ENCODE peak calls at places on chromosomes 13 and 19, in six cellular contexts. Y, T, K, W, M and J are unnamed samples.
A peak's percentile ranks its signal among the peaks of the same experiment; 100 is the strongest.

GRCh38 chr13:24505256-24505655 is 7.3 kb downstream of the PARP4 start:
- DNase-seq in Y (no peak), T (no peak), K (no peak), W (peak; percentile 36), M (no peak), J (no peak)

GRCh38 chr13:24127116-24127631 is 33.3 kb upstream of the SPATA13 start:
- DNase-seq in Y (peak; percentile 62), T (no peak), K (no peak), W (peak; percentile 16), M (peak; percentile 42), J (no peak)

GRCh38 chr19:35388277-35389054 is 17.6 kb downstream of the GPR42 start:
- DNase-seq in Y (no peak), T (no peak), K (no peak), W (no peak), M (no peak), J (no peak)

GRCh38 chr19:15643387-15643786 is 2.7 kb downstream of the CYP4F3 start:
- DNase-seq in Y (no peak), T (no peak), K (no peak), W (no peak), M (no peak), J (no peak)

GRCh38 chr13:99605417-99606321 is 104.4 kb downstream of the TM9SF2 start:
- DNase-seq in Y (no peak), T (peak; percentile 70), K (peak; percentile 36), W (peak; percentile 14), M (peak; percentile 61), J (peak; percentile 23)

GRCh38 chr19:31819837-31820236 is 470.6 kb upstream of the TSHZ3 start:
- DNase-seq in Y (no peak), T (no peak), K (no peak), W (no peak), M (no peak), J (no peak)

GRCh38 chr19:5832049-5832448 is 7.5 kb downstream of the FUT6 start:
- DNase-seq in Y (no peak), T (no peak), K (no peak), W (no peak), M (no peak), J (no peak)

GRCh38 chr19:8304841-8305621 is 3.1 kb downstream of the CD320 start:
- DNase-seq in Y (no peak), T (peak; percentile 86), K (peak; percentile 7), W (no peak), M (no peak), J (no peak)

GRCh38 chr19:45215391-45216191 is 29.6 kb downstream of the EXOC3L2 start:
- DNase-seq in Y (no peak), T (peak; percentile 47), K (no peak), W (no peak), M (no peak), J (no peak)

GRCh38 chr13:39217471-39217870 is 179.2 kb downstream of the NHLRC3 start:
- DNase-seq in Y (no peak), T (no peak), K (no peak), W (no peak), M (no peak), J (no peak)

GRCh38 chr19:16834747-16835146 is 5.5 kb downstream of the SIN3B start:
- DNase-seq in Y (no peak), T (no peak), K (no peak), W (peak; percentile 67), M (no peak), J (no peak)

GRCh38 chr19:40089462-40089861 is 1.3 kb downstream of the ZNF780A start:
- DNase-seq in Y (no peak), T (no peak), K (no peak), W (peak; percentile 73), M (peak; percentile 25), J (no peak)

GRCh38 chr19:1935484-1936208 is 5.3 kb upstream of the CSNK1G2 start:
- DNase-seq in Y (no peak), T (no peak), K (no peak), W (peak; percentile 52), M (no peak), J (no peak)

GRCh38 chr19:39518458-39518857 is 3.5 kb downstream of the SELENOV start:
- DNase-seq in Y (no peak), T (no peak), K (no peak), W (no peak), M (no peak), J (no peak)

GRCh38 chr19:17091758-17092333 is 16.3 kb downstream of the MYO9B start:
- DNase-seq in Y (no peak), T (no peak), K (no peak), W (no peak), M (no peak), J (no peak)

GRCh38 chr13:20721454-20722357 is 18.2 kb downstream of the IL17D start:
- DNase-seq in Y (peak; percentile 23), T (peak; percentile 77), K (peak; percentile 42), W (peak; percentile 64), M (peak; percentile 61), J (no peak)